ENCODE peak calls at places on chromosomes 13 and 19, in nine cellular contexts. M, I, Y, X, R, T, S, H and F are unnamed samples.

GRCh38 chr19:17184381-17184841 is 30.7 kb upstream of the USE1 start:
- DNase-seq in T (no peak), I (no peak), X (no peak), M (no peak), R (no peak), S (no peak), H (no peak), Y (peak; percentile 37), F (no peak)

GRCh38 chr19:892243-892996 is 567 bp downstream of the MED16 start:
- DNase-seq in H (no peak), S (no peak), I (no peak), Y (no peak), M (no peak), X (no peak), T (no peak), R (no peak), F (peak; percentile 28)

GRCh38 chr19:49699364-49699763 is 8.4 kb downstream of the CPT1C start:
- DNase-seq in S (no peak), R (no peak), M (no peak), I (no peak), Y (no peak), X (no peak), T (no peak), H (no peak), F (no peak)

GRCh38 chr19:17109962-17110598 is 34.5 kb downstream of the MYO9B start:
- DNase-seq in R (peak; percentile 42), Y (peak; percentile 86), M (peak; percentile 67), I (no peak), S (no peak), T (peak; percentile 58), X (no peak), H (peak; percentile 72), F (no peak)

GRCh38 chr13:47033216-47033615 is 136.4 kb upstream of the HTR2A start:
- DNase-seq in S (peak; percentile 15), X (peak; percentile 74), H (no peak), Y (no peak), M (no peak), T (no peak), R (no peak), I (peak; percentile 10), F (peak; percentile 64)

GRCh38 chr19:32818536-32818935 is 51.0 kb downstream of the SLC7A9 start:
- DNase-seq in R (no peak), T (no peak), X (no peak), M (no peak), H (no peak), I (no peak), S (no peak), Y (no peak), F (no peak)

GRCh38 chr13:88526853-88527215 is 855.7 kb downstream of the SLITRK5 start:
- DNase-seq in T (no peak), Y (no peak), S (no peak), I (no peak), X (no peak), R (no peak), M (no peak), H (no peak), F (no peak)

GRCh38 chr19:42032428-42032827 is 37.6 kb downstream of the GRIK5 start:
- DNase-seq in R (no peak), H (no peak), X (no peak), S (no peak), T (no peak), Y (no peak), M (no peak), I (no peak), F (no peak)

GRCh38 chr13:78468546-78469060 is 134.7 kb downstream of the POU4F1 start:
- DNase-seq in H (no peak), Y (no peak), R (no peak), T (no peak), M (no peak), I (no peak), S (no peak), X (no peak), F (no peak)

GRCh38 chr13:43232866-43233265 is 209.5 kb downstream of the DNAJC15 start:
- DNase-seq in H (no peak), X (peak; percentile 48), R (no peak), I (peak; percentile 39), Y (no peak), M (no peak), T (no peak), S (peak; percentile 77), F (peak; percentile 79)

GRCh38 chr19:14944456-14944855 is 3.2 kb downstream of the OR7C2 start:
- DNase-seq in I (no peak), S (no peak), T (no peak), X (no peak), Y (no peak), R (no peak), H (no peak), M (no peak), F (no peak)

GRCh38 chr13:93224545-93224944 is 2.1 kb upstream of the GPC6 start:
- DNase-seq in R (no peak), X (peak; percentile 23), M (no peak), H (no peak), Y (no peak), T (no peak), S (no peak), I (no peak), F (peak; percentile 38)

GRCh38 chr13:45194081-45194939 is 6.5 kb downstream of the KCTD4 start:
- DNase-seq in S (no peak), M (peak; percentile 74), Y (no peak), X (peak; percentile 72), R (peak; percentile 43), T (no peak), I (peak; percentile 69), H (no peak), F (peak; percentile 80)

GRCh38 chr19:56069642-56070041 is 51.5 kb downstream of the ZNF787 start:
- DNase-seq in S (no peak), Y (no peak), R (no peak), I (no peak), T (no peak), X (no peak), M (no peak), H (no peak), F (no peak)

DNA sequence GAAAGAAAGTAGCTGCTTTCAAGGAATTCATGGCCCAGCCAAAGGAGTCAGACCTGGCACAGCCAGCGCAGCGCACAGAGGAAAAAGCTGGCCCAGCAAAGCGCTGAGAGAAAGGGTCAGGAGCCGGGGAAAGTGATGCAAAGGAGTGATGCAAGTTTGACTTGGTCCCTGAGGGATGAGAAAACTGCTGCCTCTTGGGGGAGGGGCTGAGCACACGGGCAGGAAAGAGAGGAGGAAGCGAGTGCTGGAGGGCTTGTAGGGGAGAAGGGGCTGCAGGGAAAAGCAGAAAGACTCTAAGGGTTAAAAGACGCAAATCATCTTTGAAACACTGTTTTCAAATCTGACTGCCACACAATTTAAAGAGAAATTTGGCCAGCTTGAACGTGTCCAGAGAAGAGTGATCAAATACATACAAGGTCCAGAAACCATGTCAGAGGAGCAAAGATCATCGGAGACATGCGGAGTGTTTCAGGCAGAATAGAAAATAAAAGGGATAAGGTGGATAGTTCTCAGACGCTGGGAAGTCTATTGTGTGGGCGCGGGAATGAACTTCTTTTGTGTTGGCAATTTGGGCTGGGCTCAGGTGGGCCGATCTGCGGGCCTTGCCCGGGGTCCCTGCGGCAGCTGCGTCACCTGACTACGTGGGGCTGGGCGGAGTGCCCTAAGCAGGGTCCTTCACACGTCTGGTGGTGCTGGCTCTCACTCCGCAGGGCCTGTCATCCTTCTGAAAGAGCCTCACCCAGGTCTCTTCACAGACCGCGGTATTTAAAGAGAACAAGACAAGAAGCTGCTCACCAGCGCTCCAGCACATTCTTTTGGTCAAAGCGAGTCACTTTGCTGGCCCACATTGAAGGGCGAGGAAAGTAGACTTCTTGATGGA is 18.1 kb downstream of the N4BP2L1 start:
- DNase-seq in H (peak; percentile 52), X (peak; percentile 63), S (peak; percentile 21), I (no peak), M (peak; percentile 73), Y (no peak), T (peak; percentile 61), R (peak; percentile 23), F (peak; percentile 85)
- H3K4me3 ChIP-seq in H (no peak overlapping the region), X (peak overlapping the region; percentile 17), S (no peak overlapping the region), I (no peak overlapping the region), M (peak overlapping the region; percentile 29), Y (no peak overlapping the region), T (no peak overlapping the region), R (no peak overlapping the region), F (peak overlapping the region; percentile 45)

DNA sequence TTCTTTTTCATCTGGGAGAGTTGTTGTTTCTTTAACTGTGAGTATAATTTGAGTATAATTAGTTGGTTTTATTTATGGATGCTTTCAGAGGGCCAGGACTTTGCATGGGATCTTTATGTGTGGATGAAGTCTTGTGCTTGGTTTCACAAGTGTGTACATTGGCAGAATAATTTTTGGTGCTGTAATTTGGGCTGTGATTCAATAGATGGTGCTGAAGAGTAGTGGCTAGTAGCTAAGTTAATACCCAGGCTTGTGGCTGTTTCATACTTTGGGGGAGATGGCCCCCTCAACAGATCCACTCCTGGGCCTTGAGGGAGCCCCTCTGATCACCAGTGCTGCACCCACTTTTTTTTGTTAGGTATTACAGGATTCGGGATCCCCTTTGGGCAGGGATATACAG is 1142.4 kb downstream of the SLITRK1 start:
- DNase-seq in I (no peak), H (no peak), Y (no peak), M (no peak), T (no peak), S (no peak), X (no peak), R (no peak), F (peak; percentile 54)
- TF ChIP-seq CTCF in I (no peak), H (no peak), Y (no peak), M (no peak), T (no peak), S (no peak), X (peak; percentile 34), R (no peak), F (peak; percentile 63)

GRCh38 chr13:50509771-50510441 is 333.6 kb downstream of the DLEU7 start:
- DNase-seq in I (no peak), R (no peak), Y (no peak), T (no peak), S (peak; percentile 35), X (no peak), H (no peak), M (no peak), F (no peak)

GRCh38 chr13:50511877-50512332 is 331.6 kb downstream of the DLEU7 start:
- DNase-seq in S (no peak), T (no peak), I (no peak), X (no peak), Y (no peak), R (no peak), M (no peak), H (no peak), F (no peak)

GRCh38 chr13:50514249-50514648 is 329.2 kb downstream of the DLEU7 start:
- DNase-seq in H (no peak), S (no peak), M (no peak), R (no peak), Y (no peak), T (no peak), X (no peak), I (no peak), F (no peak)

GRCh38 chr13:50513528-50513863 is 330.0 kb downstream of the DLEU7 start:
- DNase-seq in X (no peak), T (no peak), Y (no peak), H (no peak), S (no peak), M (no peak), I (no peak), R (no peak), F (no peak)

GRCh38 chr13:50512602-50513527 is 330.6 kb downstream of the DLEU7 start:
- DNase-seq in Y (peak; percentile 81), I (no peak), X (peak; percentile 73), S (no peak), T (peak; percentile 53), M (peak; percentile 79), R (peak; percentile 38), H (peak; percentile 59), F (peak; percentile 66)
- H3K4me3 ChIP-seq in Y (peak overlapping the region; percentile 19), I (peak overlapping the region; percentile 1), X (no peak overlapping the region), S (no peak overlapping the region), T (peak overlapping the region; percentile 47), M (peak overlapping the region; percentile 1), R (peak overlapping the region; percentile 7), H (peak overlapping the region; percentile 34), F (peak overlapping the region; percentile 22)

GRCh38 chr19:7382694-7383093 is 34.0 kb downstream of the ARHGEF18 start:
- DNase-seq in S (no peak), Y (no peak), T (no peak), H (no peak), R (no peak), M (no peak), X (no peak), I (no peak), F (no peak)
- TF ChIP-seq CTCF in S (no peak), Y (no peak), T (no peak), H (no peak), R (no peak), M (no peak), X (no peak), I (no peak), F (no peak)